ENCODE peak calls at places on chromosomes 4 and X, in seven cellular contexts. One of them, this sample, is unnamed.

GRCh38 chrX:110944793-110945466 is 149.3 kb upstream of the CHRDL1 start:
- DNase-seq in activated CD8-positive, alpha-beta T cell treated with anti-CD3 and anti-CD28 coated beads, Interleukin-2, amount 10 ng/mL, durations not matched to agents 7 days and 5 days: no peak
- DNase-seq in choroid plexus epithelial cell: no peak
- DNase-seq in activated naive CD4-positive, alpha-beta T cell treated with Interleukin-2 at 50 U/mL for 16 hours: no peak
- DNase-seq in activated T-helper 1 cell treated with anti-CD3 and anti-CD28 coated beads, Interleukin-12 subunit alpha, Interleukin-12 subunit beta, Interleukin-2, Interleukin-4 antibody, amounts not matched to agents 30 ng/mL and 10 ng/mL and 1 ng/mL, durations not matched to agents 14 hours and 24 hours and 36 hours: no peak
- DNase-seq in naive thymus-derived CD8-positive, alpha-beta T cell: no peak
- DNase-seq in kidney tubule cell: no peak
- DNase-seq in this sample: no peak

GRCh38 chrX:97026406-97026805 is 142.7 kb downstream of the RPA4 start:
- DNase-seq in activated CD8-positive, alpha-beta T cell treated with anti-CD3 and anti-CD28 coated beads, Interleukin-2, amount 10 ng/mL, durations not matched to agents 7 days and 5 days: no peak
- DNase-seq in choroid plexus epithelial cell: peak
- DNase-seq in activated naive CD4-positive, alpha-beta T cell treated with Interleukin-2 at 50 U/mL for 16 hours: no peak
- DNase-seq in activated T-helper 1 cell treated with anti-CD3 and anti-CD28 coated beads, Interleukin-12 subunit alpha, Interleukin-12 subunit beta, Interleukin-2, Interleukin-4 antibody, amounts not matched to agents 30 ng/mL and 10 ng/mL and 1 ng/mL, durations not matched to agents 14 hours and 24 hours and 36 hours: no peak
- DNase-seq in naive thymus-derived CD8-positive, alpha-beta T cell: no peak
- DNase-seq in kidney tubule cell: peak
- DNase-seq in this sample: no peak

GRCh38 chr4:85895755-85896154 is 420.8 kb downstream of the ARHGAP24 start:
- DNase-seq in activated CD8-positive, alpha-beta T cell treated with anti-CD3 and anti-CD28 coated beads, Interleukin-2, amount 10 ng/mL, durations not matched to agents 7 days and 5 days: no peak
- DNase-seq in choroid plexus epithelial cell: no peak
- DNase-seq in activated naive CD4-positive, alpha-beta T cell treated with Interleukin-2 at 50 U/mL for 16 hours: no peak
- DNase-seq in activated T-helper 1 cell treated with anti-CD3 and anti-CD28 coated beads, Interleukin-12 subunit alpha, Interleukin-12 subunit beta, Interleukin-2, Interleukin-4 antibody, amounts not matched to agents 30 ng/mL and 10 ng/mL and 1 ng/mL, durations not matched to agents 14 hours and 24 hours and 36 hours: no peak
- DNase-seq in naive thymus-derived CD8-positive, alpha-beta T cell: no peak
- DNase-seq in kidney tubule cell: no peak
- DNase-seq in this sample: no peak

GRCh38 chrX:14359727-14360126 is 169.6 kb upstream of the GLRA2 start:
- DNase-seq in activated CD8-positive, alpha-beta T cell treated with anti-CD3 and anti-CD28 coated beads, Interleukin-2, amount 10 ng/mL, durations not matched to agents 7 days and 5 days: no peak
- DNase-seq in choroid plexus epithelial cell: no peak
- DNase-seq in activated naive CD4-positive, alpha-beta T cell treated with Interleukin-2 at 50 U/mL for 16 hours: no peak
- DNase-seq in activated T-helper 1 cell treated with anti-CD3 and anti-CD28 coated beads, Interleukin-12 subunit alpha, Interleukin-12 subunit beta, Interleukin-2, Interleukin-4 antibody, amounts not matched to agents 30 ng/mL and 10 ng/mL and 1 ng/mL, durations not matched to agents 14 hours and 24 hours and 36 hours: no peak
- DNase-seq in naive thymus-derived CD8-positive, alpha-beta T cell: no peak
- DNase-seq in kidney tubule cell: no peak
- DNase-seq in this sample: no peak

GRCh38 chr4:566508-567295 is 9.4 kb downstream of the TMEM271 start:
- DNase-seq in activated CD8-positive, alpha-beta T cell treated with anti-CD3 and anti-CD28 coated beads, Interleukin-2, amount 10 ng/mL, durations not matched to agents 7 days and 5 days: no peak
- DNase-seq in choroid plexus epithelial cell: no peak
- DNase-seq in activated naive CD4-positive, alpha-beta T cell treated with Interleukin-2 at 50 U/mL for 16 hours: no peak
- DNase-seq in activated T-helper 1 cell treated with anti-CD3 and anti-CD28 coated beads, Interleukin-12 subunit alpha, Interleukin-12 subunit beta, Interleukin-2, Interleukin-4 antibody, amounts not matched to agents 30 ng/mL and 10 ng/mL and 1 ng/mL, durations not matched to agents 14 hours and 24 hours and 36 hours: no peak
- DNase-seq in naive thymus-derived CD8-positive, alpha-beta T cell: no peak
- DNase-seq in kidney tubule cell: no peak
- DNase-seq in this sample: no peak

GRCh38 chrX:150036181-150036580 is 97.9 kb upstream of the EOLA2 start:
- DNase-seq in activated CD8-positive, alpha-beta T cell treated with anti-CD3 and anti-CD28 coated beads, Interleukin-2, amount 10 ng/mL, durations not matched to agents 7 days and 5 days: no peak
- DNase-seq in choroid plexus epithelial cell: no peak
- DNase-seq in activated naive CD4-positive, alpha-beta T cell treated with Interleukin-2 at 50 U/mL for 16 hours: no peak
- DNase-seq in activated T-helper 1 cell treated with anti-CD3 and anti-CD28 coated beads, Interleukin-12 subunit alpha, Interleukin-12 subunit beta, Interleukin-2, Interleukin-4 antibody, amounts not matched to agents 30 ng/mL and 10 ng/mL and 1 ng/mL, durations not matched to agents 14 hours and 24 hours and 36 hours: no peak
- DNase-seq in naive thymus-derived CD8-positive, alpha-beta T cell: no peak
- DNase-seq in kidney tubule cell: peak
- DNase-seq in this sample: no peak

GRCh38 chrX:30060718-30061117 is 154.6 kb upstream of the MAGEB2 start:
- DNase-seq in activated CD8-positive, alpha-beta T cell treated with anti-CD3 and anti-CD28 coated beads, Interleukin-2, amount 10 ng/mL, durations not matched to agents 7 days and 5 days: no peak
- DNase-seq in choroid plexus epithelial cell: peak
- DNase-seq in activated naive CD4-positive, alpha-beta T cell treated with Interleukin-2 at 50 U/mL for 16 hours: no peak
- DNase-seq in activated T-helper 1 cell treated with anti-CD3 and anti-CD28 coated beads, Interleukin-12 subunit alpha, Interleukin-12 subunit beta, Interleukin-2, Interleukin-4 antibody, amounts not matched to agents 30 ng/mL and 10 ng/mL and 1 ng/mL, durations not matched to agents 14 hours and 24 hours and 36 hours: no peak
- DNase-seq in naive thymus-derived CD8-positive, alpha-beta T cell: no peak
- DNase-seq in kidney tubule cell: peak
- DNase-seq in this sample: peak

GRCh38 chrX:112931478-112931877 is 90.8 kb upstream of the AMOT start:
- DNase-seq in activated CD8-positive, alpha-beta T cell treated with anti-CD3 and anti-CD28 coated beads, Interleukin-2, amount 10 ng/mL, durations not matched to agents 7 days and 5 days: no peak
- DNase-seq in choroid plexus epithelial cell: no peak
- DNase-seq in activated naive CD4-positive, alpha-beta T cell treated with Interleukin-2 at 50 U/mL for 16 hours: no peak
- DNase-seq in activated T-helper 1 cell treated with anti-CD3 and anti-CD28 coated beads, Interleukin-12 subunit alpha, Interleukin-12 subunit beta, Interleukin-2, Interleukin-4 antibody, amounts not matched to agents 30 ng/mL and 10 ng/mL and 1 ng/mL, durations not matched to agents 14 hours and 24 hours and 36 hours: no peak
- DNase-seq in naive thymus-derived CD8-positive, alpha-beta T cell: no peak
- DNase-seq in kidney tubule cell: no peak
- DNase-seq in this sample: no peak

GRCh38 chrX:131217878-131218486 is 71.1 kb downstream of the IGSF1 start:
- DNase-seq in activated CD8-positive, alpha-beta T cell treated with anti-CD3 and anti-CD28 coated beads, Interleukin-2, amount 10 ng/mL, durations not matched to agents 7 days and 5 days: no peak
- DNase-seq in choroid plexus epithelial cell: no peak
- DNase-seq in activated naive CD4-positive, alpha-beta T cell treated with Interleukin-2 at 50 U/mL for 16 hours: no peak
- DNase-seq in activated T-helper 1 cell treated with anti-CD3 and anti-CD28 coated beads, Interleukin-12 subunit alpha, Interleukin-12 subunit beta, Interleukin-2, Interleukin-4 antibody, amounts not matched to agents 30 ng/mL and 10 ng/mL and 1 ng/mL, durations not matched to agents 14 hours and 24 hours and 36 hours: no peak
- DNase-seq in naive thymus-derived CD8-positive, alpha-beta T cell: no peak
- DNase-seq in kidney tubule cell: no peak
- DNase-seq in this sample: no peak

GRCh38 chr4:26140150-26140898 is 180.5 kb upstream of the RBPJ start:
- DNase-seq in activated CD8-positive, alpha-beta T cell treated with anti-CD3 and anti-CD28 coated beads, Interleukin-2, amount 10 ng/mL, durations not matched to agents 7 days and 5 days: no peak
- DNase-seq in choroid plexus epithelial cell: peak
- DNase-seq in activated naive CD4-positive, alpha-beta T cell treated with Interleukin-2 at 50 U/mL for 16 hours: no peak
- DNase-seq in activated T-helper 1 cell treated with anti-CD3 and anti-CD28 coated beads, Interleukin-12 subunit alpha, Interleukin-12 subunit beta, Interleukin-2, Interleukin-4 antibody, amounts not matched to agents 30 ng/mL and 10 ng/mL and 1 ng/mL, durations not matched to agents 14 hours and 24 hours and 36 hours: no peak
- DNase-seq in naive thymus-derived CD8-positive, alpha-beta T cell: no peak
- DNase-seq in kidney tubule cell: peak
- DNase-seq in this sample: no peak

GRCh38 chr4:185640809-185641675 is 105.7 kb upstream of the PDLIM3 start:
- DNase-seq in activated CD8-positive, alpha-beta T cell treated with anti-CD3 and anti-CD28 coated beads, Interleukin-2, amount 10 ng/mL, durations not matched to agents 7 days and 5 days: no peak
- DNase-seq in choroid plexus epithelial cell: peak
- DNase-seq in activated naive CD4-positive, alpha-beta T cell treated with Interleukin-2 at 50 U/mL for 16 hours: no peak
- DNase-seq in activated T-helper 1 cell treated with anti-CD3 and anti-CD28 coated beads, Interleukin-12 subunit alpha, Interleukin-12 subunit beta, Interleukin-2, Interleukin-4 antibody, amounts not matched to agents 30 ng/mL and 10 ng/mL and 1 ng/mL, durations not matched to agents 14 hours and 24 hours and 36 hours: no peak
- DNase-seq in naive thymus-derived CD8-positive, alpha-beta T cell: no peak
- DNase-seq in kidney tubule cell: peak
- DNase-seq in this sample: peak

GRCh38 chr4:32909722-32910121 is 2189.6 kb downstream of the PCDH7 start:
- DNase-seq in activated CD8-positive, alpha-beta T cell treated with anti-CD3 and anti-CD28 coated beads, Interleukin-2, amount 10 ng/mL, durations not matched to agents 7 days and 5 days: no peak
- DNase-seq in choroid plexus epithelial cell: no peak
- DNase-seq in activated naive CD4-positive, alpha-beta T cell treated with Interleukin-2 at 50 U/mL for 16 hours: no peak
- DNase-seq in activated T-helper 1 cell treated with anti-CD3 and anti-CD28 coated beads, Interleukin-12 subunit alpha, Interleukin-12 subunit beta, Interleukin-2, Interleukin-4 antibody, amounts not matched to agents 30 ng/mL and 10 ng/mL and 1 ng/mL, durations not matched to agents 14 hours and 24 hours and 36 hours: no peak
- DNase-seq in naive thymus-derived CD8-positive, alpha-beta T cell: no peak
- DNase-seq in kidney tubule cell: no peak
- DNase-seq in this sample: no peak

GRCh38 chrX:38175140-38175539 is 45.5 kb downstream of the SRPX start:
- DNase-seq in activated CD8-positive, alpha-beta T cell treated with anti-CD3 and anti-CD28 coated beads, Interleukin-2, amount 10 ng/mL, durations not matched to agents 7 days and 5 days: no peak
- DNase-seq in choroid plexus epithelial cell: peak
- DNase-seq in activated naive CD4-positive, alpha-beta T cell treated with Interleukin-2 at 50 U/mL for 16 hours: no peak
- DNase-seq in activated T-helper 1 cell treated with anti-CD3 and anti-CD28 coated beads, Interleukin-12 subunit alpha, Interleukin-12 subunit beta, Interleukin-2, Interleukin-4 antibody, amounts not matched to agents 30 ng/mL and 10 ng/mL and 1 ng/mL, durations not matched to agents 14 hours and 24 hours and 36 hours: no peak
- DNase-seq in naive thymus-derived CD8-positive, alpha-beta T cell: no peak
- DNase-seq in kidney tubule cell: peak
- DNase-seq in this sample: peak

GRCh38 chr4:152860057-152860456 is 76.1 kb upstream of the FHDC1 start:
- DNase-seq in activated CD8-positive, alpha-beta T cell treated with anti-CD3 and anti-CD28 coated beads, Interleukin-2, amount 10 ng/mL, durations not matched to agents 7 days and 5 days: no peak
- DNase-seq in choroid plexus epithelial cell: peak
- DNase-seq in activated naive CD4-positive, alpha-beta T cell treated with Interleukin-2 at 50 U/mL for 16 hours: no peak
- DNase-seq in activated T-helper 1 cell treated with anti-CD3 and anti-CD28 coated beads, Interleukin-12 subunit alpha, Interleukin-12 subunit beta, Interleukin-2, Interleukin-4 antibody, amounts not matched to agents 30 ng/mL and 10 ng/mL and 1 ng/mL, durations not matched to agents 14 hours and 24 hours and 36 hours: no peak
- DNase-seq in naive thymus-derived CD8-positive, alpha-beta T cell: no peak
- DNase-seq in kidney tubule cell: no peak
- DNase-seq in this sample: no peak

GRCh38 chr4:119110121-119110520 is 25.5 kb upstream of the MYOZ2 start:
- DNase-seq in activated CD8-positive, alpha-beta T cell treated with anti-CD3 and anti-CD28 coated beads, Interleukin-2, amount 10 ng/mL, durations not matched to agents 7 days and 5 days: no peak
- DNase-seq in choroid plexus epithelial cell: no peak
- DNase-seq in activated naive CD4-positive, alpha-beta T cell treated with Interleukin-2 at 50 U/mL for 16 hours: no peak
- DNase-seq in activated T-helper 1 cell treated with anti-CD3 and anti-CD28 coated beads, Interleukin-12 subunit alpha, Interleukin-12 subunit beta, Interleukin-2, Interleukin-4 antibody, amounts not matched to agents 30 ng/mL and 10 ng/mL and 1 ng/mL, durations not matched to agents 14 hours and 24 hours and 36 hours: no peak
- DNase-seq in naive thymus-derived CD8-positive, alpha-beta T cell: no peak
- DNase-seq in kidney tubule cell: no peak
- DNase-seq in this sample: no peak

GRCh38 chr4:70426789-70427188 is 29.0 kb downstream of the OPRPN start:
- DNase-seq in activated CD8-positive, alpha-beta T cell treated with anti-CD3 and anti-CD28 coated beads, Interleukin-2, amount 10 ng/mL, durations not matched to agents 7 days and 5 days: no peak
- DNase-seq in choroid plexus epithelial cell: no peak
- DNase-seq in activated naive CD4-positive, alpha-beta T cell treated with Interleukin-2 at 50 U/mL for 16 hours: no peak
- DNase-seq in activated T-helper 1 cell treated with anti-CD3 and anti-CD28 coated beads, Interleukin-12 subunit alpha, Interleukin-12 subunit beta, Interleukin-2, Interleukin-4 antibody, amounts not matched to agents 30 ng/mL and 10 ng/mL and 1 ng/mL, durations not matched to agents 14 hours and 24 hours and 36 hours: no peak
- DNase-seq in naive thymus-derived CD8-positive, alpha-beta T cell: no peak
- DNase-seq in kidney tubule cell: no peak
- DNase-seq in this sample: no peak

GRCh38 chr4:186724048-186724860 is 598 bp upstream of the FAT1 start:
- DNase-seq in activated CD8-positive, alpha-beta T cell treated with anti-CD3 and anti-CD28 coated beads, Interleukin-2, amount 10 ng/mL, durations not matched to agents 7 days and 5 days: no peak
- DNase-seq in choroid plexus epithelial cell: peak
- DNase-seq in activated naive CD4-positive, alpha-beta T cell treated with Interleukin-2 at 50 U/mL for 16 hours: no peak
- DNase-seq in activated T-helper 1 cell treated with anti-CD3 and anti-CD28 coated beads, Interleukin-12 subunit alpha, Interleukin-12 subunit beta, Interleukin-2, Interleukin-4 antibody, amounts not matched to agents 30 ng/mL and 10 ng/mL and 1 ng/mL, durations not matched to agents 14 hours and 24 hours and 36 hours: no peak
- DNase-seq in naive thymus-derived CD8-positive, alpha-beta T cell: no peak
- DNase-seq in kidney tubule cell: peak
- DNase-seq in this sample: no peak

GRCh38 chr4:64781737-64782326 is 372.6 kb upstream of the TECRL start:
- DNase-seq in activated CD8-positive, alpha-beta T cell treated with anti-CD3 and anti-CD28 coated beads, Interleukin-2, amount 10 ng/mL, durations not matched to agents 7 days and 5 days: no peak
- DNase-seq in choroid plexus epithelial cell: peak
- DNase-seq in activated naive CD4-positive, alpha-beta T cell treated with Interleukin-2 at 50 U/mL for 16 hours: no peak
- DNase-seq in activated T-helper 1 cell treated with anti-CD3 and anti-CD28 coated beads, Interleukin-12 subunit alpha, Interleukin-12 subunit beta, Interleukin-2, Interleukin-4 antibody, amounts not matched to agents 30 ng/mL and 10 ng/mL and 1 ng/mL, durations not matched to agents 14 hours and 24 hours and 36 hours: no peak
- DNase-seq in naive thymus-derived CD8-positive, alpha-beta T cell: no peak
- DNase-seq in kidney tubule cell: peak
- DNase-seq in this sample: no peak

GRCh38 chrX:14528629-14529287 is 578 bp upstream of the GLRA2 start:
- DNase-seq in activated CD8-positive, alpha-beta T cell treated with anti-CD3 and anti-CD28 coated beads, Interleukin-2, amount 10 ng/mL, durations not matched to agents 7 days and 5 days: peak
- DNase-seq in choroid plexus epithelial cell: peak
- DNase-seq in activated naive CD4-positive, alpha-beta T cell treated with Interleukin-2 at 50 U/mL for 16 hours: peak
- DNase-seq in activated T-helper 1 cell treated with anti-CD3 and anti-CD28 coated beads, Interleukin-12 subunit alpha, Interleukin-12 subunit beta, Interleukin-2, Interleukin-4 antibody, amounts not matched to agents 30 ng/mL and 10 ng/mL and 1 ng/mL, durations not matched to agents 14 hours and 24 hours and 36 hours: peak
- DNase-seq in naive thymus-derived CD8-positive, alpha-beta T cell: peak
- DNase-seq in kidney tubule cell: peak
- DNase-seq in this sample: peak

GRCh38 chr4:15003441-15003890 is 1.2 kb downstream of the CPEB2 start:
- DNase-seq in activated CD8-positive, alpha-beta T cell treated with anti-CD3 and anti-CD28 coated beads, Interleukin-2, amount 10 ng/mL, durations not matched to agents 7 days and 5 days: peak
- DNase-seq in choroid plexus epithelial cell: peak
- DNase-seq in activated naive CD4-positive, alpha-beta T cell treated with Interleukin-2 at 50 U/mL for 16 hours: peak
- DNase-seq in activated T-helper 1 cell treated with anti-CD3 and anti-CD28 coated beads, Interleukin-12 subunit alpha, Interleukin-12 subunit beta, Interleukin-2, Interleukin-4 antibody, amounts not matched to agents 30 ng/mL and 10 ng/mL and 1 ng/mL, durations not matched to agents 14 hours and 24 hours and 36 hours: no peak
- DNase-seq in naive thymus-derived CD8-positive, alpha-beta T cell: peak
- DNase-seq in kidney tubule cell: peak
- DNase-seq in this sample: no peak

GRCh38 chr4:94127707-94128328 is 79.8 kb upstream of the SMARCAD1 start:
- DNase-seq in activated CD8-positive, alpha-beta T cell treated with anti-CD3 and anti-CD28 coated beads, Interleukin-2, amount 10 ng/mL, durations not matched to agents 7 days and 5 days: no peak
- DNase-seq in choroid plexus epithelial cell: peak
- DNase-seq in activated naive CD4-positive, alpha-beta T cell treated with Interleukin-2 at 50 U/mL for 16 hours: no peak
- DNase-seq in activated T-helper 1 cell treated with anti-CD3 and anti-CD28 coated beads, Interleukin-12 subunit alpha, Interleukin-12 subunit beta, Interleukin-2, Interleukin-4 antibody, amounts not matched to agents 30 ng/mL and 10 ng/mL and 1 ng/mL, durations not matched to agents 14 hours and 24 hours and 36 hours: no peak
- DNase-seq in naive thymus-derived CD8-positive, alpha-beta T cell: no peak
- DNase-seq in kidney tubule cell: peak
- DNase-seq in this sample: peak

GRCh38 chrX:68443155-68443868 is 10.0 kb upstream of the OPHN1 start:
- DNase-seq in activated CD8-positive, alpha-beta T cell treated with anti-CD3 and anti-CD28 coated beads, Interleukin-2, amount 10 ng/mL, durations not matched to agents 7 days and 5 days: peak
- DNase-seq in choroid plexus epithelial cell: peak
- DNase-seq in activated naive CD4-positive, alpha-beta T cell treated with Interleukin-2 at 50 U/mL for 16 hours: peak
- DNase-seq in activated T-helper 1 cell treated with anti-CD3 and anti-CD28 coated beads, Interleukin-12 subunit alpha, Interleukin-12 subunit beta, Interleukin-2, Interleukin-4 antibody, amounts not matched to agents 30 ng/mL and 10 ng/mL and 1 ng/mL, durations not matched to agents 14 hours and 24 hours and 36 hours: no peak
- DNase-seq in naive thymus-derived CD8-positive, alpha-beta T cell: no peak
- DNase-seq in kidney tubule cell: peak
- DNase-seq in this sample: no peak

GRCh38 chr4:165079476-165079875 is 25.8 kb downstream of the TRIM75 start:
- DNase-seq in activated CD8-positive, alpha-beta T cell treated with anti-CD3 and anti-CD28 coated beads, Interleukin-2, amount 10 ng/mL, durations not matched to agents 7 days and 5 days: no peak
- DNase-seq in choroid plexus epithelial cell: peak
- DNase-seq in activated naive CD4-positive, alpha-beta T cell treated with Interleukin-2 at 50 U/mL for 16 hours: no peak
- DNase-seq in activated T-helper 1 cell treated with anti-CD3 and anti-CD28 coated beads, Interleukin-12 subunit alpha, Interleukin-12 subunit beta, Interleukin-2, Interleukin-4 antibody, amounts not matched to agents 30 ng/mL and 10 ng/mL and 1 ng/mL, durations not matched to agents 14 hours and 24 hours and 36 hours: no peak
- DNase-seq in naive thymus-derived CD8-positive, alpha-beta T cell: no peak
- DNase-seq in kidney tubule cell: peak
- DNase-seq in this sample: no peak

GRCh38 chr4:139901516-139902327 is 236.1 kb downstream of the MGST2 start:
- DNase-seq in activated CD8-positive, alpha-beta T cell treated with anti-CD3 and anti-CD28 coated beads, Interleukin-2, amount 10 ng/mL, durations not matched to agents 7 days and 5 days: no peak
- DNase-seq in choroid plexus epithelial cell: peak
- DNase-seq in activated naive CD4-positive, alpha-beta T cell treated with Interleukin-2 at 50 U/mL for 16 hours: no peak
- DNase-seq in activated T-helper 1 cell treated with anti-CD3 and anti-CD28 coated beads, Interleukin-12 subunit alpha, Interleukin-12 subunit beta, Interleukin-2, Interleukin-4 antibody, amounts not matched to agents 30 ng/mL and 10 ng/mL and 1 ng/mL, durations not matched to agents 14 hours and 24 hours and 36 hours: no peak
- DNase-seq in naive thymus-derived CD8-positive, alpha-beta T cell: no peak
- DNase-seq in kidney tubule cell: peak
- DNase-seq in this sample: no peak

GRCh38 chrX:150161092-150161672 is 201.9 kb upstream of the MAMLD1 start:
- DNase-seq in activated CD8-positive, alpha-beta T cell treated with anti-CD3 and anti-CD28 coated beads, Interleukin-2, amount 10 ng/mL, durations not matched to agents 7 days and 5 days: no peak
- DNase-seq in choroid plexus epithelial cell: no peak
- DNase-seq in activated naive CD4-positive, alpha-beta T cell treated with Interleukin-2 at 50 U/mL for 16 hours: no peak
- DNase-seq in activated T-helper 1 cell treated with anti-CD3 and anti-CD28 coated beads, Interleukin-12 subunit alpha, Interleukin-12 subunit beta, Interleukin-2, Interleukin-4 antibody, amounts not matched to agents 30 ng/mL and 10 ng/mL and 1 ng/mL, durations not matched to agents 14 hours and 24 hours and 36 hours: no peak
- DNase-seq in naive thymus-derived CD8-positive, alpha-beta T cell: no peak
- DNase-seq in kidney tubule cell: no peak
- DNase-seq in this sample: no peak

GRCh38 chr4:100826808-100827548 is 309.2 kb upstream of the EMCN start:
- DNase-seq in activated CD8-positive, alpha-beta T cell treated with anti-CD3 and anti-CD28 coated beads, Interleukin-2, amount 10 ng/mL, durations not matched to agents 7 days and 5 days: no peak
- DNase-seq in choroid plexus epithelial cell: no peak
- DNase-seq in activated naive CD4-positive, alpha-beta T cell treated with Interleukin-2 at 50 U/mL for 16 hours: no peak
- DNase-seq in activated T-helper 1 cell treated with anti-CD3 and anti-CD28 coated beads, Interleukin-12 subunit alpha, Interleukin-12 subunit beta, Interleukin-2, Interleukin-4 antibody, amounts not matched to agents 30 ng/mL and 10 ng/mL and 1 ng/mL, durations not matched to agents 14 hours and 24 hours and 36 hours: no peak
- DNase-seq in naive thymus-derived CD8-positive, alpha-beta T cell: no peak
- DNase-seq in kidney tubule cell: no peak
- DNase-seq in this sample: no peak

GRCh38 chrX:47080215-47080914 is 2.1 kb downstream of the RGN start:
- DNase-seq in activated CD8-positive, alpha-beta T cell treated with anti-CD3 and anti-CD28 coated beads, Interleukin-2, amount 10 ng/mL, durations not matched to agents 7 days and 5 days: no peak
- DNase-seq in choroid plexus epithelial cell: no peak
- DNase-seq in activated naive CD4-positive, alpha-beta T cell treated with Interleukin-2 at 50 U/mL for 16 hours: no peak
- DNase-seq in activated T-helper 1 cell treated with anti-CD3 and anti-CD28 coated beads, Interleukin-12 subunit alpha, Interleukin-12 subunit beta, Interleukin-2, Interleukin-4 antibody, amounts not matched to agents 30 ng/mL and 10 ng/mL and 1 ng/mL, durations not matched to agents 14 hours and 24 hours and 36 hours: no peak
- DNase-seq in naive thymus-derived CD8-positive, alpha-beta T cell: no peak
- DNase-seq in kidney tubule cell: no peak
- DNase-seq in this sample: no peak

GRCh38 chr4:107037188-107037587 is 1.1 kb upstream of the DKK2 start:
- DNase-seq in activated CD8-positive, alpha-beta T cell treated with anti-CD3 and anti-CD28 coated beads, Interleukin-2, amount 10 ng/mL, durations not matched to agents 7 days and 5 days: no peak
- DNase-seq in choroid plexus epithelial cell: peak
- DNase-seq in activated naive CD4-positive, alpha-beta T cell treated with Interleukin-2 at 50 U/mL for 16 hours: no peak
- DNase-seq in activated T-helper 1 cell treated with anti-CD3 and anti-CD28 coated beads, Interleukin-12 subunit alpha, Interleukin-12 subunit beta, Interleukin-2, Interleukin-4 antibody, amounts not matched to agents 30 ng/mL and 10 ng/mL and 1 ng/mL, durations not matched to agents 14 hours and 24 hours and 36 hours: no peak
- DNase-seq in naive thymus-derived CD8-positive, alpha-beta T cell: no peak
- DNase-seq in kidney tubule cell: peak
- DNase-seq in this sample: no peak

GRCh38 chr4:1614502-1614853 is 69.6 kb downstream of the FAM53A start:
- DNase-seq in activated CD8-positive, alpha-beta T cell treated with anti-CD3 and anti-CD28 coated beads, Interleukin-2, amount 10 ng/mL, durations not matched to agents 7 days and 5 days: no peak
- DNase-seq in choroid plexus epithelial cell: no peak
- DNase-seq in activated naive CD4-positive, alpha-beta T cell treated with Interleukin-2 at 50 U/mL for 16 hours: no peak
- DNase-seq in activated T-helper 1 cell treated with anti-CD3 and anti-CD28 coated beads, Interleukin-12 subunit alpha, Interleukin-12 subunit beta, Interleukin-2, Interleukin-4 antibody, amounts not matched to agents 30 ng/mL and 10 ng/mL and 1 ng/mL, durations not matched to agents 14 hours and 24 hours and 36 hours: no peak
- DNase-seq in naive thymus-derived CD8-positive, alpha-beta T cell: no peak
- DNase-seq in kidney tubule cell: no peak
- DNase-seq in this sample: no peak

GRCh38 chr4:186536285-186536684 is 19.1 kb downstream of the MTNR1A start:
- DNase-seq in activated CD8-positive, alpha-beta T cell treated with anti-CD3 and anti-CD28 coated beads, Interleukin-2, amount 10 ng/mL, durations not matched to agents 7 days and 5 days: no peak
- DNase-seq in choroid plexus epithelial cell: no peak
- DNase-seq in activated naive CD4-positive, alpha-beta T cell treated with Interleukin-2 at 50 U/mL for 16 hours: no peak
- DNase-seq in activated T-helper 1 cell treated with anti-CD3 and anti-CD28 coated beads, Interleukin-12 subunit alpha, Interleukin-12 subunit beta, Interleukin-2, Interleukin-4 antibody, amounts not matched to agents 30 ng/mL and 10 ng/mL and 1 ng/mL, durations not matched to agents 14 hours and 24 hours and 36 hours: no peak
- DNase-seq in naive thymus-derived CD8-positive, alpha-beta T cell: no peak
- DNase-seq in kidney tubule cell: no peak
- DNase-seq in this sample: peak

GRCh38 chr4:26217961-26218676 is 102.7 kb upstream of the RBPJ start:
- DNase-seq in activated CD8-positive, alpha-beta T cell treated with anti-CD3 and anti-CD28 coated beads, Interleukin-2, amount 10 ng/mL, durations not matched to agents 7 days and 5 days: no peak
- DNase-seq in choroid plexus epithelial cell: peak
- DNase-seq in activated naive CD4-positive, alpha-beta T cell treated with Interleukin-2 at 50 U/mL for 16 hours: no peak
- DNase-seq in activated T-helper 1 cell treated with anti-CD3 and anti-CD28 coated beads, Interleukin-12 subunit alpha, Interleukin-12 subunit beta, Interleukin-2, Interleukin-4 antibody, amounts not matched to agents 30 ng/mL and 10 ng/mL and 1 ng/mL, durations not matched to agents 14 hours and 24 hours and 36 hours: no peak
- DNase-seq in naive thymus-derived CD8-positive, alpha-beta T cell: no peak
- DNase-seq in kidney tubule cell: no peak
- DNase-seq in this sample: no peak

GRCh38 chr4:6716018-6716911 is at the start of gene BLOC1S4:
- DNase-seq in activated CD8-positive, alpha-beta T cell treated with anti-CD3 and anti-CD28 coated beads, Interleukin-2, amount 10 ng/mL, durations not matched to agents 7 days and 5 days: peak
- DNase-seq in choroid plexus epithelial cell: peak
- DNase-seq in activated naive CD4-positive, alpha-beta T cell treated with Interleukin-2 at 50 U/mL for 16 hours: peak
- DNase-seq in activated T-helper 1 cell treated with anti-CD3 and anti-CD28 coated beads, Interleukin-12 subunit alpha, Interleukin-12 subunit beta, Interleukin-2, Interleukin-4 antibody, amounts not matched to agents 30 ng/mL and 10 ng/mL and 1 ng/mL, durations not matched to agents 14 hours and 24 hours and 36 hours: peak
- DNase-seq in naive thymus-derived CD8-positive, alpha-beta T cell: peak
- DNase-seq in kidney tubule cell: peak
- DNase-seq in this sample: peak